ENCODE peak calls at places on chromosomes 5 and 9, in nine cellular contexts. T is naive thymus-derived CD8-positive, alpha-beta T cell; V is substantia nigra; G is activated CD8-positive, alpha-beta memory T cell treated with anti-CD3 and anti-CD28 coated beads, Interleukin-2, amount 50 U/mL, for 48 hours; Z is prostate gland; Y is T47D; N is WTC11; C is naive B cell; Q is ELR. A is an unnamed sample.

GRCh38 chr9:34334337-34334824 is 5.0 kb downstream of the NUDT2 start:
- DNase-seq in T (no peak), V (no peak), G (no peak), Z (no peak), Y (no peak), N (peak), C (no peak), Q (no peak), A (peak)

GRCh38 chr5:6058055-6058715 is 320.2 kb downstream of the MED10 start:
- DNase-seq in T (no peak), V (no peak), G (no peak), Z (no peak), Y (no peak), N (no peak), C (no peak), Q (no peak), A (no peak)

GRCh38 chr5:120848883-120849282 is 384.8 kb downstream of the PRR16 start:
- DNase-seq in T (no peak), V (no peak), G (no peak), Z (no peak), Y (no peak), N (peak), C (no peak), Q (no peak), A (peak)

GRCh38 chr5:1078851-1079250 is 33.0 kb downstream of the SLC12A7 start:
- DNase-seq in T (no peak), V (no peak), G (no peak), Z (no peak), Y (no peak), N (no peak), C (no peak), Q (no peak), A (no peak)

GRCh38 chr9:76458903-76459690 is at the start of gene GCNT1:
- DNase-seq in T (peak), V (no peak), G (peak), Z (peak), Y (peak), N (peak), C (peak), Q (peak), A (peak)

GRCh38 chr5:76728965-76729364 is 13.0 kb downstream of the F2R start:
- DNase-seq in T (no peak), V (no peak), G (no peak), Z (no peak), Y (no peak), N (no peak), C (no peak), Q (no peak), A (no peak)

GRCh38 chr5:111392181-111392580 is 120.2 kb downstream of the STARD4 start:
- DNase-seq in T (no peak), V (no peak), G (no peak), Z (no peak), Y (no peak), N (no peak), C (no peak), Q (no peak), A (no peak)

GRCh38 chr5:90909945-90910344 is 351.3 kb downstream of the ADGRV1 start:
- DNase-seq in T (no peak), V (no peak), G (no peak), Z (no peak), Y (no peak), N (no peak), C (no peak), Q (no peak), A (no peak)

GRCh38 chr5:65163698-65164097 is 318.0 kb downstream of the ADAMTS6 start:
- DNase-seq in T (no peak), V (no peak), G (no peak), Z (no peak), Y (peak), N (no peak), C (no peak), Q (peak), A (no peak)

GRCh38 chr5:173572431-173573125 is 43.9 kb downstream of the BOD1 start:
- DNase-seq in T (no peak), V (no peak), G (peak), Z (no peak), Y (no peak), N (no peak), C (no peak), Q (no peak), A (no peak)

GRCh38 chr9:7186175-7186574 is 428.4 kb downstream of the KDM4C start:
- DNase-seq in T (no peak), V (no peak), G (no peak), Z (no peak), Y (no peak), N (peak), C (no peak), Q (peak), A (peak)

GRCh38 chr9:38649731-38650363 is 29.5 kb upstream of the ANKRD18A start:
- DNase-seq in T (no peak), V (no peak), G (no peak), Z (no peak), Y (no peak), N (no peak), C (no peak), Q (no peak), A (no peak)

GRCh38 chr5:139301766-139302499 is 8.4 kb downstream of the MATR3 start:
- DNase-seq in T (no peak), V (no peak), G (no peak), Z (no peak), Y (no peak), N (no peak), C (no peak), Q (no peak), A (no peak)